ENCODE peak calls at places on chromosome 10, in seven cellular contexts. J, H, S, C, N, P and W are unnamed samples.
A peak's percentile ranks its signal among the peaks of the same experiment; 100 is the strongest.

GRCh38 chr10:12042409-12042796 is 206 bp downstream of the UPF2 start:
- DNase-seq in J (peak; percentile 26), H (peak; percentile 56), S (peak; percentile 59), C (peak; percentile 3), N (no peak), P (no peak), W (no peak)

GRCh38 chr10:113987156-113987555 is 56.5 kb upstream of the ADRB1 start:
- DNase-seq in J (no peak), H (no peak), S (no peak), C (no peak), N (no peak), P (no peak), W (no peak)

GRCh38 chr10:102596506-102596971 is 47.7 kb upstream of the TRIM8 start:
- DNase-seq in J (peak; percentile 75), H (no peak), S (peak; percentile 83), C (peak; percentile 62), N (peak; percentile 57), P (no peak), W (no peak)

GRCh38 chr10:30176776-30177533 is 117.6 kb upstream of the JCAD start:
- DNase-seq in J (no peak), H (no peak), S (no peak), C (peak; percentile 50), N (no peak), P (no peak), W (no peak)

GRCh38 chr10:43110318-43111071 is 27.8 kb upstream of the CSGALNACT2 start:
- DNase-seq in J (no peak), H (no peak), S (peak; percentile 34), C (peak; percentile 57), N (peak; percentile 33), P (no peak), W (no peak)

GRCh38 chr10:30433286-30433778 is 652 bp upstream of the MAP3K8 start:
- DNase-seq in J (peak; percentile 59), H (peak; percentile 79), S (peak; percentile 90), C (peak; percentile 67), N (no peak), P (no peak), W (peak; percentile 45)

GRCh38 chr10:12689893-12690292 is 311.6 kb downstream of the CCDC3 start:
- DNase-seq in J (no peak), H (no peak), S (no peak), C (no peak), N (no peak), P (no peak), W (no peak)

GRCh38 chr10:50326757-50327701 is 75.7 kb upstream of the ASAH2 start:
- DNase-seq in J (no peak), H (no peak), S (no peak), C (peak; percentile 72), N (peak; percentile 61), P (no peak), W (no peak)

GRCh38 chr10:47452495-47453434 is 31.1 kb downstream of the ANXA8 start:
- DNase-seq in J (no peak), H (no peak), S (peak; percentile 12), C (no peak), N (no peak), P (no peak), W (no peak)

GRCh38 chr10:29881336-29881751 is 178.0 kb downstream of the JCAD start:
- DNase-seq in J (no peak), H (no peak), S (no peak), C (no peak), N (no peak), P (no peak), W (no peak)

GRCh38 chr10:70694410-70695179 is 22.3 kb downstream of the ADAMTS14 start:
- DNase-seq in J (no peak), H (no peak), S (no peak), C (peak; percentile 55), N (no peak), P (no peak), W (no peak)
- H3K4me3 ChIP-seq in J (no peak overlapping the region), H (no peak overlapping the region), S (no peak overlapping the region), C (no peak overlapping the region), N (no peak overlapping the region), P (no peak overlapping the region), W (no peak overlapping the region)

GRCh38 chr10:14571866-14572507 is 202.7 kb downstream of the FAM107B start:
- DNase-seq in J (peak; percentile 71), H (peak; percentile 59), S (peak; percentile 77), C (peak; percentile 59), N (no peak), P (peak; percentile 79), W (no peak)
- H3K27ac ChIP-seq in J (peak overlapping the region; percentile 77), H (peak overlapping the region; percentile 79), S (peak overlapping the region; percentile 86), C (peak overlapping the region; percentile 28), N (no peak overlapping the region), P (peak overlapping the region; percentile 89), W (peak overlapping the region; percentile 78)

DNA sequence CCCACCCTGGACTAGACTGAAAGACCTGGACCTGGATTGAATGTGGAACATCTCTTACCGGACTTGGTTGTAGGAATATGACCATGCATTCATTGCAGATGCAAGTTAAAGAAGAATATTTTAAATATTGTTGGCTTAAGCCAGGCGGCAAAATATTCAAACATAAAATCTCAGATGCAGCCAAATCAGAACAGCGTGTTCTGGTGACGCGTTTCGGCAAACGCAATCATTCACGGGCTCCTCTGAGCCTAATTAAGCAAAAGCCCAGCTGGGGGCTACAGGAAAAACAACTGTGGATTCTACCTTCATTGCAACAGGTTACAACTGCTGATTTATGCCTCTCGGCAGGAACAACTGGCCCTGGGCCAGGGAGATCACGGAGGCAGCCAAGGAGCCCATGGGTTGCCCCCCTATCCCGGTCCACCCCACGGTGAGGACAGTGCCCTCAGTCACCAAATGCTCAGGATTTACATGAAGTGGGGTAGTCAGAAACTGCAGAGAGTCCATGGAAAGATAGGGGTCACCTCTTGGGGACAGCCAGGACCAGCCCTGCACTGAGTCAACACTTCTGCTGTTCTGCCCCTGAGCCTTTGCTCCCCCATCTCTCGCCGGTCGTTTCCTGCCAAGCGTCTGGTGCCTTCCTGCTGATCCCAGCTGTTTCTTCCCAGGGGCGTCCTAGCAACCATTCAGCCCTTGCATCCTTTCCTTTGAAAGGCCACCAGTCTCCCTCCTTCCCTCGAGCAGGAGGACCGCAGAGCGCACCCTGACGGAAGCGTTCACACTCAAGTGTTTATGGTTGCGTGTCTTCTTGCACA is 64.4 kb upstream of the SFMBT2 start:
- DNase-seq in J (no peak), H (no peak), S (no peak), C (no peak), N (no peak), P (no peak), W (no peak)
- H3K4me3 ChIP-seq in J (no peak overlapping the region), H (no peak overlapping the region), S (no peak overlapping the region), C (no peak overlapping the region), N (no peak overlapping the region), P (no peak overlapping the region), W (no peak overlapping the region)

DNA sequence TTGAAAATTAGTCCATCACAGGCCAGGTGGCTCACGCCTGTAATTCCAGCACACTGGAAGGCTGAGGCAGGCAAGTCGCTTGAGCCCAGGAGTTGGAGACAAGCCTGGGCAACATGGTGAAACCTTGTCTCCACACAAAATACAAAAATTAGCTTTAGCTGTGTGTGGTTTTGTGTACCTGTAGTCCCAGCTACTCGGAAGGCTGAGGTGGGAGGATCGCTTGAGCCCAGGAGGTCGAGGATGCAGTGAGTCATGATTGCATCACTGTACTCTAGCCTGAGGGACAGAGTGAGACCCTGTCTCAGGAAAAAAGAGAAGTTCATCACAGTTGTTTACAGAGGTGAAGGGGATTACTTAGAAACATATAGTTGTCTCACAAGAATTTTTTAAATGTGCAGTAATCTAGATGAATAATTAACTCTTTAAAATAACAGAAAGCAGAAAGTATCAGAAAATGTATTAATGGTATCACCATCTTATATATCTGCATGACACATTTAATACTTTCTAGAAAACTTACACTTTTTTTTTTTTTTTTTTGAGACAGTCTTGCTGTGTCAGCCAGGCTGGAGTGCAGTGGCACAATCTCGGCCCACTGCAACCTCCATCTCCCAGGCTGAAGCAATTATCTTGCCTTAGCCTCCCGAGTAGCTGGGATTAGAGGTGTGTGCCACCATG is 8.9 kb downstream of the LCOR start:
- DNase-seq in J (no peak), H (no peak), S (peak; percentile 41), C (peak; percentile 60), N (peak; percentile 87), P (no peak), W (no peak)
- H3K27ac ChIP-seq in J (peak overlapping the region; percentile 46), H (no peak overlapping the region), S (peak overlapping the region; percentile 59), C (peak overlapping the region; percentile 23), N (peak overlapping the region; percentile 72), P (no peak overlapping the region), W (peak overlapping the region; percentile 0)

GRCh38 chr10:119817991-119818888 is 54.4 kb downstream of the MCMBP start:
- DNase-seq in J (no peak), H (peak; percentile 60), S (peak; percentile 91), C (peak; percentile 53), N (no peak), P (peak; percentile 49), W (no peak)
- H3K4me3 ChIP-seq in J (no peak overlapping the region), H (peak overlapping the region; percentile 52), S (peak overlapping the region; percentile 55), C (peak overlapping the region; percentile 34), N (peak overlapping the region; percentile 40), P (no peak overlapping the region), W (peak overlapping the region; percentile 57)

GRCh38 chr10:14519785-14520184 is 189.1 kb upstream of the FRMD4A start:
- DNase-seq in J (no peak), H (no peak), S (no peak), C (no peak), N (no peak), P (no peak), W (no peak)

GRCh38 chr10:14524692-14525091 is 194.0 kb upstream of the FRMD4A start:
- DNase-seq in J (no peak), H (no peak), S (no peak), C (no peak), N (no peak), P (no peak), W (no peak)

GRCh38 chr10:14527134-14527780 is 196.5 kb upstream of the FRMD4A start:
- DNase-seq in J (no peak), H (no peak), S (no peak), C (no peak), N (no peak), P (no peak), W (no peak)

GRCh38 chr10:14526326-14526725 is 195.6 kb upstream of the FRMD4A start:
- DNase-seq in J (no peak), H (no peak), S (no peak), C (no peak), N (no peak), P (no peak), W (no peak)

GRCh38 chr10:14523286-14523685 is 192.6 kb upstream of the FRMD4A start:
- DNase-seq in J (no peak), H (no peak), S (no peak), C (no peak), N (no peak), P (no peak), W (no peak)
- H3K27ac ChIP-seq in J (no peak overlapping the region), H (no peak overlapping the region), S (no peak overlapping the region), C (no peak overlapping the region), N (no peak overlapping the region), P (no peak overlapping the region), W (no peak overlapping the region)

DNA sequence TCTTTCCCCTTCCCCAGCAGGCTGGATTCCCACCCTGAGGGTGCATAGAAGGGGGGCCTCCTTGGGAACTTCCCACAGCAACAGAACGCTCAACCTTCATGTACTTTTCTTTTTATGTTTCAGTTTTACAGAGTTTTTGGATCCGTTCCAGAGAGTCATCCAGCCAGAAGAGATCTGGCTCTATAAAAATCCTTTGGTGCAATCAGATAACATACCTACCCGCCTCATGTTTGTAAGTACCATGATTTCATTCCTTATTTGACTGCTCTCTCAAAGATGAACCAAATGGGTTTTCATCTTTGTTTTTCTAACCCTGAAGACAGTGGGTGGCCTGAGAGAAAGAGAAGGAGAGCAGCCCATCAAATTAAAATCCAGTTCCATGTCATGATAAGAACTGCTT is 46.7 kb downstream of the PLPP4 start:
- DNase-seq in J (no peak), H (no peak), S (peak; percentile 12), C (no peak), N (no peak), P (no peak), W (no peak)
- H3K4me3 ChIP-seq in J (no peak overlapping the region), H (no peak overlapping the region), S (no peak overlapping the region), C (no peak overlapping the region), N (no peak overlapping the region), P (no peak overlapping the region), W (no peak overlapping the region)